ENCODE peak calls at places on chromosomes 7 and 10, in five cellular contexts. X is aorta; Z is naive thymus-derived CD4-positive, alpha-beta T cell; R is neural crest cell; Q is dermis microvascular lymphatic vessel endothelial cell. C is an unnamed sample.

GRCh38 chr7:2237109-2237602 is 4.4 kb upstream of the MAD1L1 start:
- DNase-seq in X (no peak), Q (peak; percentile 27), Z (no peak), R (no peak), C (no peak)

GRCh38 chr10:11930342-11930978 is 107.3 kb downstream of the PROSER2 start:
- DNase-seq in Q (no peak), X (no peak), R (no peak), Z (no peak), C (no peak)

GRCh38 chr7:149196705-149197171 is 1.4 kb downstream of the ZNF282 start:
- DNase-seq in Q (no peak), Z (no peak), R (no peak), X (no peak), C (no peak)

GRCh38 chr7:129072410-129073063 is 17.6 kb upstream of the TNPO3 start:
- DNase-seq in Q (no peak), R (no peak), X (no peak), Z (no peak), C (no peak)

GRCh38 chr7:28065308-28065707 is 115.3 kb downstream of the JAZF1 start:
- DNase-seq in Q (no peak), X (no peak), R (no peak), Z (no peak), C (no peak)

GRCh38 chr7:75938921-75939320 is 24.0 kb downstream of the POR start:
- DNase-seq in Q (no peak), R (no peak), Z (no peak), X (no peak), C (no peak)

GRCh38 chr7:97019710-97020109 is 4.9 kb downstream of the DLX5 start:
- DNase-seq in X (no peak), Z (no peak), R (no peak), Q (no peak), C (no peak)

GRCh38 chr7:68535266-68535665 is 1063.0 kb upstream of the AUTS2 start:
- DNase-seq in X (no peak), Q (no peak), Z (no peak), R (no peak), C (no peak)

GRCh38 chr7:106895246-106895864 is 30.3 kb downstream of the PIK3CG start:
- DNase-seq in Z (no peak), X (no peak), R (no peak), Q (no peak), C (no peak)

GRCh38 chr7:7414776-7415603 is 120.7 kb downstream of the COL28A1 start:
- DNase-seq in Q (no peak), Z (no peak), X (no peak), R (no peak), C (no peak)

GRCh38 chr7:47444376-47445098 is 137.4 kb downstream of the TNS3 start:
- DNase-seq in X (peak; percentile 55), Z (no peak), R (no peak), Q (peak; percentile 21), C (no peak)

GRCh38 chr7:106009511-106010226 is 46.6 kb downstream of the CDHR3 start:
- DNase-seq in X (peak; percentile 93), R (peak; percentile 88), Q (peak; percentile 86), Z (peak; percentile 82), C (no peak)

GRCh38 chr10:93749218-93749799 is 8.4 kb upstream of the LGI1 start:
- DNase-seq in Q (no peak), X (no peak), R (no peak), Z (no peak), C (no peak)

GRCh38 chr10:8873310-8873709 is 818.8 kb downstream of the GATA3 start:
- DNase-seq in R (no peak), Z (no peak), X (no peak), Q (no peak), C (no peak)